ENCODE peak calls at places on chromosomes 16 and 17, in seven cellular contexts. U, S, Q, W, L, H and E are unnamed samples.

GRCh38 chr17:73360961-73361761 is 49.4 kb upstream of the CDC42EP4 start:
- DNase-seq in U (no peak), S (no peak), Q (no peak), W (no peak), L (no peak), H (no peak), E (no peak)

GRCh38 chr17:76265624-76266243 is 586 bp downstream of the UBALD2 start:
- DNase-seq in U (peak; percentile 76), S (peak; percentile 62), Q (peak; percentile 46), W (peak; percentile 46), L (peak; percentile 48), H (no peak), E (no peak)

GRCh38 chr16:84952335-84953050 is 58.8 kb downstream of the ZDHHC7 start:
- DNase-seq in U (peak; percentile 77), S (peak; percentile 71), Q (peak; percentile 53), W (peak; percentile 47), L (peak; percentile 52), H (peak; percentile 68), E (peak; percentile 71)

GRCh38 chr17:6627019-6627418 is 13.5 kb downstream of the KIAA0753 start:
- DNase-seq in U (no peak), S (no peak), Q (no peak), W (no peak), L (no peak), H (no peak), E (no peak)

GRCh38 chr17:7383742-7384488 is 3.0 kb downstream of the TNK1 start:
- DNase-seq in U (peak; percentile 62), S (no peak), Q (peak; percentile 70), W (no peak), L (peak; percentile 79), H (peak; percentile 92), E (peak; percentile 66)

GRCh38 chr17:63476857-63477470 is at the start of gene ACE:
- DNase-seq in U (no peak), S (no peak), Q (peak; percentile 23), W (peak; percentile 86), L (peak; percentile 42), H (peak; percentile 72), E (peak; percentile 17)

GRCh38 chr16:72270531-72270930 is 98.6 kb upstream of the PMFBP1 start:
- DNase-seq in U (no peak), S (no peak), Q (no peak), W (no peak), L (no peak), H (no peak), E (no peak)

GRCh38 chr17:83110755-83111154 is 31.3 kb downstream of the METRNL start:
- DNase-seq in U (no peak), S (no peak), Q (no peak), W (no peak), L (no peak), H (no peak), E (no peak)

GRCh38 chr16:67613808-67614207 is 31.1 kb upstream of the CARMIL2 start:
- DNase-seq in U (no peak), S (no peak), Q (no peak), W (no peak), L (peak; percentile 6), H (no peak), E (no peak)

GRCh38 chr17:46063239-46063638 is 64.2 kb downstream of the STH start:
- DNase-seq in U (no peak), S (peak; percentile 52), Q (no peak), W (no peak), L (no peak), H (no peak), E (no peak)

GRCh38 chr16:87303431-87303930 is 13.7 kb downstream of the C16orf95 start:
- DNase-seq in U (no peak), S (no peak), Q (no peak), W (no peak), L (no peak), H (no peak), E (no peak)

GRCh38 chr17:30225112-30225511 is 10.4 kb downstream of the SLC6A4 start:
- DNase-seq in U (no peak), S (no peak), Q (no peak), W (no peak), L (no peak), H (no peak), E (no peak)

GRCh38 chr17:55384833-55385232 is 36.8 kb downstream of the MMD start:
- DNase-seq in U (no peak), S (no peak), Q (no peak), W (no peak), L (no peak), H (no peak), E (no peak)

GRCh38 chr17:76534831-76535732 is 2.4 kb downstream of the CYGB start:
- DNase-seq in U (no peak), S (no peak), Q (no peak), W (peak; percentile 44), L (no peak), H (no peak), E (no peak)

GRCh38 chr16:50340578-50340977 is 28.2 kb downstream of the BRD7 start:
- DNase-seq in U (no peak), S (peak; percentile 96), Q (no peak), W (no peak), L (no peak), H (no peak), E (no peak)

GRCh38 chr17:58415371-58416055 is 1.8 kb downstream of the RNF43 start:
- DNase-seq in U (peak; percentile 21), S (no peak), Q (no peak), W (no peak), L (no peak), H (no peak), E (no peak)

GRCh38 chr17:64661981-64662773 is at the start of gene SMURF2:
- DNase-seq in U (peak; percentile 84), S (peak; percentile 61), Q (peak; percentile 59), W (peak; percentile 76), L (peak; percentile 70), H (peak; percentile 94), E (peak; percentile 72)

GRCh38 chr16:82990155-82990554 is 363.4 kb downstream of the CDH13 start:
- DNase-seq in U (no peak), S (peak; percentile 26), Q (no peak), W (no peak), L (no peak), H (no peak), E (no peak)

GRCh38 chr17:42118545-42118944 is 2.6 kb downstream of the KAT2A start:
- DNase-seq in U (no peak), S (no peak), Q (no peak), W (peak; percentile 35), L (peak; percentile 35), H (peak; percentile 59), E (no peak)

GRCh38 chr17:50021681-50022370 is 26.8 kb upstream of the DLX3 start:
- DNase-seq in U (no peak), S (no peak), Q (no peak), W (no peak), L (no peak), H (no peak), E (no peak)

GRCh38 chr17:6323626-6324356 is 111.1 kb downstream of the AIPL1 start:
- DNase-seq in U (no peak), S (no peak), Q (no peak), W (no peak), L (no peak), H (no peak), E (no peak)

GRCh38 chr17:57045868-57046671 is 39.0 kb upstream of the AKAP1 start:
- DNase-seq in U (peak; percentile 24), S (no peak), Q (no peak), W (no peak), L (peak; percentile 19), H (peak; percentile 60), E (no peak)

GRCh38 chr16:4692460-4693295 is 684 bp upstream of the NUDT16L1 start:
- DNase-seq in U (no peak), S (no peak), Q (no peak), W (no peak), L (no peak), H (peak; percentile 33), E (no peak)

GRCh38 chr17:69579961-69580677 is 165.6 kb downstream of the MAP2K6 start:
- DNase-seq in U (no peak), S (no peak), Q (no peak), W (no peak), L (no peak), H (no peak), E (no peak)

GRCh38 chr16:66925322-66925840 is at the start of gene RRAD:
- DNase-seq in U (peak; percentile 78), S (no peak), Q (no peak), W (no peak), L (no peak), H (no peak), E (no peak)

GRCh38 chr16:526181-527014 is 1.1 kb upstream of the CAPN15 start:
- DNase-seq in U (peak; percentile 75), S (peak; percentile 32), Q (no peak), W (no peak), L (peak; percentile 15), H (no peak), E (no peak)

GRCh38 chr17:48754500-48755261 is 26.1 kb upstream of the HOXB13 start:
- DNase-seq in U (no peak), S (no peak), Q (no peak), W (no peak), L (no peak), H (no peak), E (no peak)